ENCODE peak calls at places on chromosome 13, in six cellular contexts. One of them, this sample, is unnamed.

GRCh38 chr13:42477588-42478190 is 96.3 kb upstream of the TNFSF11 start:
- DNase-seq in upper lobe of right lung: no peak
- DNase-seq in CD8-positive, alpha-beta memory T cell: no peak
- DNase-seq in tibial nerve: no peak
- DNase-seq in CD4-positive, CD25-positive, alpha-beta regulatory T cell: no peak
- DNase-seq in psoas muscle: peak; percentile 17
- DNase-seq in this sample: peak; percentile 12

GRCh38 chr13:106102776-106103175 is 432.7 kb downstream of the EFNB2 start:
- DNase-seq in psoas muscle: no peak
- DNase-seq in tibial nerve: no peak
- DNase-seq in upper lobe of right lung: no peak
- DNase-seq in CD4-positive, CD25-positive, alpha-beta regulatory T cell: no peak
- DNase-seq in CD8-positive, alpha-beta memory T cell: no peak
- DNase-seq in this sample: no peak

GRCh38 chr13:35736876-35737275 is 260.4 kb upstream of the MAB21L1 start:
- DNase-seq in CD4-positive, CD25-positive, alpha-beta regulatory T cell: no peak
- DNase-seq in CD8-positive, alpha-beta memory T cell: no peak
- DNase-seq in tibial nerve: no peak
- DNase-seq in upper lobe of right lung: no peak
- DNase-seq in psoas muscle: no peak
- DNase-seq in this sample: no peak

GRCh38 chr13:97000295-97000925 is 6.1 kb upstream of the OXGR1 start:
- DNase-seq in psoas muscle: no peak
- DNase-seq in CD4-positive, CD25-positive, alpha-beta regulatory T cell: no peak
- DNase-seq in CD8-positive, alpha-beta memory T cell: no peak
- DNase-seq in tibial nerve: no peak
- DNase-seq in upper lobe of right lung: no peak
- DNase-seq in this sample: no peak

GRCh38 chr13:73984949-73985691 is 149.1 kb downstream of the KLF12 start:
- DNase-seq in CD8-positive, alpha-beta memory T cell: peak; percentile 91
- DNase-seq in upper lobe of right lung: peak; percentile 68
- DNase-seq in psoas muscle: no peak
- DNase-seq in tibial nerve: no peak
- DNase-seq in CD4-positive, CD25-positive, alpha-beta regulatory T cell: peak; percentile 60
- DNase-seq in this sample: peak; percentile 29

GRCh38 chr13:36026556-36026955 is 104.6 kb downstream of the DCLK1 start:
- DNase-seq in tibial nerve: no peak
- DNase-seq in upper lobe of right lung: no peak
- DNase-seq in psoas muscle: no peak
- DNase-seq in CD4-positive, CD25-positive, alpha-beta regulatory T cell: no peak
- DNase-seq in CD8-positive, alpha-beta memory T cell: no peak
- DNase-seq in this sample: no peak

GRCh38 chr13:38685974-38686571 is 804 bp upstream of the FREM2 start:
- DNase-seq in upper lobe of right lung: no peak
- DNase-seq in CD8-positive, alpha-beta memory T cell: no peak
- DNase-seq in CD4-positive, CD25-positive, alpha-beta regulatory T cell: no peak
- DNase-seq in tibial nerve: no peak
- DNase-seq in psoas muscle: no peak
- DNase-seq in this sample: no peak

GRCh38 chr13:68627377-68627776 is 1397.2 kb upstream of the PCDH9 start:
- DNase-seq in tibial nerve: no peak
- DNase-seq in CD8-positive, alpha-beta memory T cell: no peak
- DNase-seq in upper lobe of right lung: no peak
- DNase-seq in CD4-positive, CD25-positive, alpha-beta regulatory T cell: no peak
- DNase-seq in psoas muscle: no peak
- DNase-seq in this sample: no peak

GRCh38 chr13:77919351-77920294 is 992 bp upstream of the EDNRB start:
- DNase-seq in tibial nerve: peak; percentile 15
- DNase-seq in psoas muscle: peak; percentile 41
- DNase-seq in CD8-positive, alpha-beta memory T cell: no peak
- DNase-seq in upper lobe of right lung: peak; percentile 73
- DNase-seq in CD4-positive, CD25-positive, alpha-beta regulatory T cell: no peak
- DNase-seq in this sample: peak; percentile 70

GRCh38 chr13:106506286-106506685 is 29.2 kb downstream of the EFNB2 start:
- DNase-seq in tibial nerve: no peak
- DNase-seq in upper lobe of right lung: no peak
- DNase-seq in psoas muscle: no peak
- DNase-seq in CD4-positive, CD25-positive, alpha-beta regulatory T cell: no peak
- DNase-seq in CD8-positive, alpha-beta memory T cell: no peak
- DNase-seq in this sample: no peak

GRCh38 chr13:80276371-80277289 is 64.3 kb downstream of the SPRY2 start:
- DNase-seq in psoas muscle: no peak
- DNase-seq in CD4-positive, CD25-positive, alpha-beta regulatory T cell: no peak
- DNase-seq in CD8-positive, alpha-beta memory T cell: no peak
- DNase-seq in upper lobe of right lung: no peak
- DNase-seq in tibial nerve: no peak
- DNase-seq in this sample: no peak

GRCh38 chr13:58630794-58631193 is 999.2 kb downstream of the PCDH17 start:
- DNase-seq in upper lobe of right lung: no peak
- DNase-seq in psoas muscle: no peak
- DNase-seq in CD8-positive, alpha-beta memory T cell: no peak
- DNase-seq in CD4-positive, CD25-positive, alpha-beta regulatory T cell: no peak
- DNase-seq in tibial nerve: no peak
- DNase-seq in this sample: no peak

GRCh38 chr13:73835138-73835721 is 299.0 kb downstream of the KLF12 start:
- DNase-seq in tibial nerve: no peak
- DNase-seq in psoas muscle: no peak
- DNase-seq in CD4-positive, CD25-positive, alpha-beta regulatory T cell: peak; percentile 58
- DNase-seq in upper lobe of right lung: no peak
- DNase-seq in CD8-positive, alpha-beta memory T cell: peak; percentile 45
- DNase-seq in this sample: no peak

GRCh38 chr13:30743319-30744055 is 8.1 kb downstream of the ALOX5AP start:
- DNase-seq in CD4-positive, CD25-positive, alpha-beta regulatory T cell: no peak
- DNase-seq in tibial nerve: no peak
- DNase-seq in CD8-positive, alpha-beta memory T cell: no peak
- DNase-seq in psoas muscle: no peak
- DNase-seq in upper lobe of right lung: no peak
- DNase-seq in this sample: no peak

GRCh38 chr13:19959141-19959830 is 759 bp downstream of the ZMYM2 start:
- DNase-seq in psoas muscle: peak; percentile 62
- DNase-seq in upper lobe of right lung: peak; percentile 86
- DNase-seq in CD8-positive, alpha-beta memory T cell: peak; percentile 73
- DNase-seq in CD4-positive, CD25-positive, alpha-beta regulatory T cell: peak; percentile 68
- DNase-seq in tibial nerve: peak; percentile 21
- DNase-seq in this sample: peak; percentile 51

GRCh38 chr13:43489168-43489730 is 297.5 kb downstream of the ENOX1 start:
- DNase-seq in CD8-positive, alpha-beta memory T cell: no peak
- DNase-seq in tibial nerve: no peak
- DNase-seq in CD4-positive, CD25-positive, alpha-beta regulatory T cell: no peak
- DNase-seq in psoas muscle: peak; percentile 9
- DNase-seq in upper lobe of right lung: no peak
- DNase-seq in this sample: peak; percentile 16

GRCh38 chr13:108957369-108958012 is 328.1 kb downstream of the MYO16 start:
- DNase-seq in CD4-positive, CD25-positive, alpha-beta regulatory T cell: no peak
- DNase-seq in tibial nerve: no peak
- DNase-seq in CD8-positive, alpha-beta memory T cell: no peak
- DNase-seq in psoas muscle: no peak
- DNase-seq in upper lobe of right lung: no peak
- DNase-seq in this sample: no peak

GRCh38 chr13:50421457-50422130 is 406.4 kb downstream of the KCNRG start:
- DNase-seq in CD4-positive, CD25-positive, alpha-beta regulatory T cell: no peak
- DNase-seq in CD8-positive, alpha-beta memory T cell: no peak
- DNase-seq in tibial nerve: no peak
- DNase-seq in psoas muscle: no peak
- DNase-seq in upper lobe of right lung: no peak
- DNase-seq in this sample: no peak

DNA sequence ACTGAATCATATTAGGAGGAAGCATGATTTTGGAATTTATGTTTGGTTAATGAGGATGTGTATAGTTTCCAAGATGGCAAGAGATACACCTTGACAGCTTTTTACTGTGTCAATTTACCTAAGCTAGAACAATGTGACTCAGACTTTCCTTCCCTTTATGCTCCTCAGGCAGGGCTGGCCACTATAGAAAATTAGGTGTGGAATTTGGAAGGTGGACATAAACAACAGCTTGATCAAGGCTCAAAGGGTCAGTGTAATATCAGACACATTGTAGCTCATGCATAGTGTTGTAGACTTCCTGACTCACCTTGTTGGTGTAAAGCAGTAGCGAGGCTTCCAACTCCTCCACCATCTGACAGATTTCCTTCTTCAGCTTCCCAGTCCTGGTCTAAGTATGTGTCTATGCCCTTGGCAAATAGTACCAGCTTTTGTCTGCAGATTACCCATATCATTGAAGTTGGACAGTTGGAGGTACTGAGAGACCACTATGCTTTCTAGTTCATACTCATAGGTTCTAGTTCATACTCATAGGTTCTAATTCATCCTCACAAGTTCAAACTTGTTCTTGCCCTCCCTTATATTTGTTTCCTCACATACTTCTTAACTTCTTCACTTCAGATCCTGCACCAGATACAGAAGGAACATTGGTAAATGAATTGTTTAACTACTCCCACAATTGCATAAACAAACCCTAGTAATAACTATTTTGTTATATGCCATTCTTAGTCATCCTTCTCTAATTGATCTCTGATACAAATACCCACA is 172.3 kb downstream of the SLITRK1 start:
- DNase-seq in upper lobe of right lung: no peak
- DNase-seq in tibial nerve: no peak
- DNase-seq in CD8-positive, alpha-beta memory T cell: no peak
- DNase-seq in psoas muscle: no peak
- DNase-seq in CD4-positive, CD25-positive, alpha-beta regulatory T cell: no peak
- DNase-seq in this sample: no peak
- H3K4me1 ChIP-seq in upper lobe of right lung: no peaks in the 10 kb centered on the region
- H3K4me1 ChIP-seq in tibial nerve: no peaks in the 10 kb centered on the region
- H3K4me1 ChIP-seq in CD8-positive, alpha-beta memory T cell: no peaks in the 10 kb centered on the region
- H3K4me1 ChIP-seq in psoas muscle: no peaks in the 10 kb centered on the region
- H3K4me1 ChIP-seq in CD4-positive, CD25-positive, alpha-beta regulatory T cell: no peaks in the 10 kb centered on the region
- H3K4me1 ChIP-seq in this sample: no peaks in the 10 kb centered on the region

GRCh38 chr13:24195626-24196025 is 35.1 kb downstream of the SPATA13 start:
- DNase-seq in CD8-positive, alpha-beta memory T cell: no peak
- DNase-seq in CD4-positive, CD25-positive, alpha-beta regulatory T cell: no peak
- DNase-seq in upper lobe of right lung: no peak
- DNase-seq in tibial nerve: no peak
- DNase-seq in psoas muscle: no peak
- DNase-seq in this sample: no peak
- H3K4me1 ChIP-seq in CD8-positive, alpha-beta memory T cell: no peaks in the 10 kb centered on the region
- H3K4me1 ChIP-seq in CD4-positive, CD25-positive, alpha-beta regulatory T cell: no peaks in the 10 kb centered on the region
- H3K4me1 ChIP-seq in upper lobe of right lung: no peaks in the 10 kb centered on the region
- H3K4me1 ChIP-seq in tibial nerve: no peaks in the 10 kb centered on the region
- H3K4me1 ChIP-seq in psoas muscle: no peaks in the 10 kb centered on the region
- H3K4me1 ChIP-seq in this sample: no peaks in the 10 kb centered on the region

GRCh38 chr13:113412440-113412839 is 40.8 kb downstream of the ADPRHL1 start:
- DNase-seq in tibial nerve: no peak
- DNase-seq in CD4-positive, CD25-positive, alpha-beta regulatory T cell: no peak
- DNase-seq in CD8-positive, alpha-beta memory T cell: no peak
- DNase-seq in upper lobe of right lung: no peak
- DNase-seq in psoas muscle: no peak
- DNase-seq in this sample: no peak
- H3K4me1 ChIP-seq in tibial nerve: no peaks in the 10 kb centered on the region
- H3K4me1 ChIP-seq in CD4-positive, CD25-positive, alpha-beta regulatory T cell: no peaks in the 10 kb centered on the region
- H3K4me1 ChIP-seq in CD8-positive, alpha-beta memory T cell: no peaks in the 10 kb centered on the region
- H3K4me1 ChIP-seq in upper lobe of right lung: no peaks in the 10 kb centered on the region
- H3K4me1 ChIP-seq in psoas muscle: peaks cover 50% of the 10 kb centered on the region
- H3K4me1 ChIP-seq in this sample: peaks cover 57% of the 10 kb centered on the region

GRCh38 chr13:101626925-101627555 is 174.6 kb downstream of the ITGBL1 start:
- DNase-seq in upper lobe of right lung: no peak
- DNase-seq in CD4-positive, CD25-positive, alpha-beta regulatory T cell: peak; percentile 43
- DNase-seq in psoas muscle: no peak
- DNase-seq in tibial nerve: no peak
- DNase-seq in CD8-positive, alpha-beta memory T cell: peak; percentile 38
- DNase-seq in this sample: no peak

GRCh38 chr13:101623469-101624209 is 171.2 kb downstream of the ITGBL1 start:
- DNase-seq in upper lobe of right lung: no peak
- DNase-seq in tibial nerve: no peak
- DNase-seq in CD8-positive, alpha-beta memory T cell: no peak
- DNase-seq in psoas muscle: no peak
- DNase-seq in CD4-positive, CD25-positive, alpha-beta regulatory T cell: no peak
- DNase-seq in this sample: no peak

GRCh38 chr13:101624210-101624922 is 171.9 kb downstream of the ITGBL1 start:
- DNase-seq in psoas muscle: no peak
- DNase-seq in upper lobe of right lung: no peak
- DNase-seq in CD8-positive, alpha-beta memory T cell: no peak
- DNase-seq in CD4-positive, CD25-positive, alpha-beta regulatory T cell: no peak
- DNase-seq in tibial nerve: no peak
- DNase-seq in this sample: no peak

GRCh38 chr13:101627556-101627943 is 175.1 kb downstream of the ITGBL1 start:
- DNase-seq in psoas muscle: no peak
- DNase-seq in tibial nerve: no peak
- DNase-seq in CD4-positive, CD25-positive, alpha-beta regulatory T cell: no peak
- DNase-seq in upper lobe of right lung: no peak
- DNase-seq in CD8-positive, alpha-beta memory T cell: no peak
- DNase-seq in this sample: no peak

DNA sequence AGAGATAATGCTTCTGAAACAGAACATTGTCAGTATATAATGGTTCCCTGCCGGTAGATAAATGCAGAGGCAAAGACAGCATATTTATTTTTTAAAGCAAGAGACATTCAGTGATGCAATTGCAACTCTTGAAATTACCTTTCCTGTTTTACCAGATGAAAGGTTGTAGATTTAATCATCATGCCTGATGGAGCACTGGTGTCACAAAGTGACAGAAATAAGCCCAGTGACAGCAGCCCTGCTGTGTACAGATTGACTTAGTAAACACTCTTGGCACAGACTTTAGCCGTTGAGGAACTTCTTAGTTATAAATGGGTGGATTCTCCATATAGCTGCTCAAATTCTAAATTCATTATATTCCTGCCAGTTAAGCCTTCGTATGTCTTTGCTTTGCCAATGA is 172.5 kb downstream of the ITGBL1 start:
- DNase-seq in CD4-positive, CD25-positive, alpha-beta regulatory T cell: no peak
- DNase-seq in tibial nerve: no peak
- DNase-seq in upper lobe of right lung: no peak
- DNase-seq in psoas muscle: no peak
- DNase-seq in CD8-positive, alpha-beta memory T cell: no peak
- DNase-seq in this sample: no peak
- H3K4me1 ChIP-seq in CD4-positive, CD25-positive, alpha-beta regulatory T cell: peaks cover 18% of the 10 kb centered on the region
- H3K4me1 ChIP-seq in tibial nerve: peaks cover 14% of the 10 kb centered on the region
- H3K4me1 ChIP-seq in upper lobe of right lung: peaks cover 14% of the 10 kb centered on the region
- H3K4me1 ChIP-seq in psoas muscle: no peaks in the 10 kb centered on the region
- H3K4me1 ChIP-seq in CD8-positive, alpha-beta memory T cell: peaks cover 37% of the 10 kb centered on the region
- H3K4me1 ChIP-seq in this sample: peaks cover 18% of the 10 kb centered on the region

DNA sequence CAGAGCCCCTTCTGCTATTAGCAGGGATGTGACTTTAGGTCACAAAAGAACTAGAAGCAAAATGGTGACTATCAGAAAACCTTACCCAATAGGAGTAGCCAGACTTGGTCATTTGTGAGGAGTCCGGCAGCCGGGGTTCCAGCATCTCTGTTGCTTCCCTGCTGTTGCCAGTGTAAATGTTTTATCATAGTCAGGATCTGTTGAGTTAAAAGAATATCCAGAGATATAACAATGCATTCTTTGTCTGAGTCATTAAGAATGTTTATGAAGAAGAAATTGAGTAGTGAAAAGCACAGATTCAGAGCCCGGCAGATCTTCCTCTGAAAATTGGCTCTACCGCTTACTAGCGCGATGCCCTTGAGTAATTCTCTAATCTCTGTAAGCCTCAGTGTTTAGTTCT is 84.2 kb downstream of the COL4A2 start:
- DNase-seq in psoas muscle: no peak
- DNase-seq in CD4-positive, CD25-positive, alpha-beta regulatory T cell: no peak
- DNase-seq in upper lobe of right lung: no peak
- DNase-seq in tibial nerve: no peak
- DNase-seq in CD8-positive, alpha-beta memory T cell: no peak
- DNase-seq in this sample: no peak
- H3K4me1 ChIP-seq in psoas muscle: peaks cover 19% of the 10 kb centered on the region
- H3K4me1 ChIP-seq in CD4-positive, CD25-positive, alpha-beta regulatory T cell: no peaks in the 10 kb centered on the region
- H3K4me1 ChIP-seq in upper lobe of right lung: peaks cover 22% of the 10 kb centered on the region
- H3K4me1 ChIP-seq in tibial nerve: peaks cover 8% of the 10 kb centered on the region
- H3K4me1 ChIP-seq in CD8-positive, alpha-beta memory T cell: no peaks in the 10 kb centered on the region
- H3K4me1 ChIP-seq in this sample: peaks cover 42% of the 10 kb centered on the region

This sample was measured in heart right ventricle.